ENCODE peak calls at places on chromosomes 4 and X, in nine cellular contexts. M is left cardiac atrium; F is PC-9; N is OCI-M1; S is amniotic epithelial cell; O is NCI-H1694 treated with DMSO at 0.1 percent for 48 hours; L is NCI-H187 treated with DMSO at 0.1 percent for 48 hours; C is activated naive CD4-positive, alpha-beta T cell; G is left ventricle myocardium inferior. K is an unnamed sample.
A peak's percentile ranks its signal among the peaks of the same experiment; 100 is the strongest.

GRCh38 chrX:107725761-107726555 is 49.6 kb downstream of the TSC22D3 start:
- DNase-seq in C (no peak), N (no peak), G (no peak), O (no peak), M (no peak), F (peak; percentile 90), S (no peak), L (no peak), K (no peak)

GRCh38 chr4:10565166-10565780 is 108.0 kb upstream of the ZNF518B start:
- DNase-seq in M (no peak), F (no peak), N (peak; percentile 38), S (no peak), C (no peak), O (no peak), L (no peak), G (no peak), K (no peak)

GRCh38 chr4:84673475-84674230 is 90.7 kb downstream of the CDS1 start:
- DNase-seq in N (no peak), O (no peak), G (no peak), S (peak; percentile 87), M (no peak), F (no peak), L (no peak), C (no peak), K (no peak)

GRCh38 chr4:173924561-173924960 is 358.9 kb downstream of the FBXO8 start:
- DNase-seq in M (no peak), N (peak; percentile 91), L (no peak), F (no peak), O (no peak), S (peak; percentile 77), G (no peak), C (no peak), K (no peak)

GRCh38 chrX:100677616-100678181 is 33.7 kb downstream of the SRPX2 start:
- DNase-seq in C (no peak), S (no peak), L (no peak), M (no peak), F (no peak), G (no peak), O (no peak), N (no peak), K (no peak)

GRCh38 chrX:134520860-134521390 is 61.0 kb downstream of the HPRT1 start:
- DNase-seq in N (peak; percentile 77), C (no peak), G (no peak), O (peak; percentile 12), M (no peak), F (peak; percentile 48), L (no peak), S (peak; percentile 70), K (no peak)

GRCh38 chr4:7197910-7198309 is 5.6 kb downstream of the SORCS2 start:
- DNase-seq in F (peak; percentile 35), G (no peak), S (no peak), C (no peak), M (no peak), N (no peak), L (no peak), O (no peak), K (no peak)

GRCh38 chr4:19947349-19947748 is 304.4 kb upstream of the SLIT2 start:
- DNase-seq in O (no peak), G (no peak), S (peak; percentile 91), C (no peak), N (no peak), F (no peak), M (no peak), L (no peak), K (peak; percentile 26)

GRCh38 chr4:38230121-38230728 is 270.0 kb downstream of the PTTG2 start:
- DNase-seq in N (no peak), C (no peak), M (no peak), O (no peak), L (no peak), S (no peak), G (no peak), F (peak; percentile 73), K (no peak)

GRCh38 chr4:48944252-48944651 is 37.7 kb upstream of the OCIAD2 start:
- DNase-seq in F (peak; percentile 83), O (no peak), N (no peak), C (no peak), G (no peak), L (no peak), M (no peak), S (peak; percentile 17), K (no peak)

GRCh38 chr4:6917445-6918241 is 8.0 kb downstream of the TBC1D14 start:
- DNase-seq in F (peak; percentile 85), M (peak; percentile 75), G (peak; percentile 61), S (no peak), L (peak; percentile 45), O (no peak), N (peak; percentile 29), C (peak; percentile 16), K (peak; percentile 85)

GRCh38 chr4:56050584-56050983 is 101.8 kb downstream of the CEP135 start:
- DNase-seq in S (no peak), C (no peak), L (no peak), N (peak; percentile 61), M (no peak), F (no peak), O (peak; percentile 28), G (no peak), K (no peak)

GRCh38 chr4:15031993-15032660 is 29.8 kb downstream of the CPEB2 start:
- DNase-seq in S (peak; percentile 75), G (no peak), C (no peak), L (no peak), O (no peak), N (no peak), M (no peak), F (no peak), K (no peak)

GRCh38 chrX:154040307-154040756 is 20.6 kb upstream of the IRAK1 start:
- DNase-seq in M (no peak), C (no peak), O (no peak), S (peak; percentile 98), L (no peak), F (no peak), G (no peak), N (no peak), K (no peak)

GRCh38 chrX:148316446-148316845 is 184.0 kb upstream of the AFF2 start:
- DNase-seq in F (no peak), L (no peak), G (no peak), C (no peak), N (no peak), S (no peak), O (no peak), M (no peak), K (no peak)

GRCh38 chr4:100462206-100462605 is 55.6 kb downstream of the EMCN start:
- DNase-seq in O (no peak), C (no peak), F (no peak), S (peak; percentile 65), N (no peak), M (no peak), G (no peak), L (no peak), K (no peak)

K was measured in Right ventricle myocardium superior.